ENCODE peak calls at places on chromosomes 4 and X, in four cellular contexts. Y, X, G and O are unnamed samples. For H3K36me3, the result is how much of the 10 kb centered on the place peaks cover.

GRCh38 chr4:147453561-147454141 is 27.2 kb upstream of the EDNRA start:
- DNase-seq in Y (no peak), X (no peak), G (no peak), O (no peak)

GRCh38 chrX:14496674-14497073 is 32.7 kb upstream of the GLRA2 start:
- DNase-seq in Y (no peak), X (no peak), G (no peak), O (no peak)

GRCh38 chr4:154872198-154872597 is 91.1 kb downstream of the RBM46 start:
- DNase-seq in Y (no peak), X (no peak), G (no peak), O (no peak)

GRCh38 chrX:150730719-150731118 is 37.5 kb downstream of the MTMR1 start:
- DNase-seq in Y (no peak), X (no peak), G (no peak), O (no peak)

GRCh38 chrX:50615570-50616158 is 145.0 kb upstream of the DGKK start:
- DNase-seq in Y (no peak), X (no peak), G (no peak), O (no peak)

GRCh38 chrX:35842657-35843056 is 44.5 kb downstream of the MAGEB16 start:
- DNase-seq in Y (no peak), X (no peak), G (no peak), O (no peak)

GRCh38 chr4:187903700-187904099 is 91.9 kb upstream of the ZFP42 start:
- DNase-seq in Y (no peak), X (no peak), G (no peak), O (no peak)

GRCh38 chr4:8477095-8477635 is 36.6 kb downstream of the TRMT44 start:
- DNase-seq in Y (no peak), X (no peak), G (no peak), O (no peak)

GRCh38 chr4:87078987-87079469 is 141.4 kb downstream of the KLHL8 start:
- DNase-seq in Y (peak), X (peak), G (no peak), O (no peak)

GRCh38 chrX:119477812-119478232 is 9.6 kb downstream of the SLC25A5 start:
- DNase-seq in Y (peak), X (peak), G (no peak), O (no peak)

GRCh38 chr4:119696963-119697362 is 68.4 kb upstream of the PDE5A start:
- DNase-seq in Y (no peak), X (no peak), G (no peak), O (no peak)

GRCh38 chrX:34585561-34585960 is 71.5 kb downstream of the TMEM47 start:
- DNase-seq in Y (no peak), X (no peak), G (no peak), O (no peak)

GRCh38 chr4:54473077-54473545 is 184.6 kb upstream of the KIT start:
- DNase-seq in Y (no peak), X (no peak), G (no peak), O (no peak)

GRCh38 chr4:35500812-35501211 is 743.5 kb downstream of the ARAP2 start:
- DNase-seq in Y (no peak), X (no peak), G (no peak), O (no peak)

GRCh38 chrX:41110801-41111625 is 25.8 kb downstream of the USP9X start:
- DNase-seq in Y (no peak), X (no peak), G (no peak), O (no peak)

GRCh38 chr4:42454755-42455154 is 57.5 kb downstream of the SHISA3 start:
- DNase-seq in Y (no peak), X (no peak), G (no peak), O (no peak)

GRCh38 chrX:119935215-119935893 is 8.2 kb downstream of the NKAP start:
- DNase-seq in Y (no peak), X (no peak), G (no peak), O (no peak)

GRCh38 chr4:55468724-55469123 is 73.0 kb downstream of the TMEM165 start:
- DNase-seq in Y (no peak), X (no peak), G (no peak), O (no peak)

GRCh38 chrX:106780664-106781377 is 21.7 kb upstream of the TBC1D8B start:
- DNase-seq in Y (no peak), X (no peak), G (no peak), O (no peak)

GRCh38 chr4:185515248-185515647 is 20.1 kb downstream of the PDLIM3 start:
- DNase-seq in Y (no peak), X (no peak), G (no peak), O (no peak)

GRCh38 chr4:140756292-140757219 is at the start of gene TBC1D9:
- DNase-seq in Y (peak), X (peak), G (peak), O (peak)

GRCh38 chrX:129661369-129661768 is 6.6 kb upstream of the APLN start:
- DNase-seq in Y (no peak), X (no peak), G (no peak), O (no peak)

GRCh38 chrX:95290455-95290854 is 1394.2 kb upstream of the DIAPH2 start:
- DNase-seq in Y (no peak), X (no peak), G (no peak), O (no peak)

GRCh38 chr4:109730294-109731051 is 603 bp upstream of the PLA2G12A start:
- DNase-seq in Y (peak), X (peak), G (peak), O (peak)

GRCh38 chr4:109977854-109978501 is 65.3 kb downstream of the EGF start:
- DNase-seq in Y (peak), X (no peak), G (no peak), O (no peak)

GRCh38 chr4:25350561-25350960 is 26.5 kb upstream of the ANAPC4 start:
- DNase-seq in Y (no peak), X (no peak), G (no peak), O (no peak)

GRCh38 chr4:53309321-53310020 is 56.4 kb downstream of the SCFD2 start:
- DNase-seq in Y (no peak), X (no peak), G (no peak), O (no peak)

GRCh38 chrX:139882299-139882698 is 50.6 kb downstream of the ATP11C start:
- DNase-seq in Y (no peak), X (no peak), G (no peak), O (no peak)

GRCh38 chrX:40068048-40068447 is 29.7 kb downstream of the BCOR start:
- DNase-seq in Y (no peak), X (no peak), G (no peak), O (no peak)

GRCh38 chrX:140492360-140492994 is 12.4 kb downstream of the SOX3 start:
- DNase-seq in Y (no peak), X (no peak), G (no peak), O (no peak)

GRCh38 chrX:130020661-130021324 is 38.4 kb downstream of the BCORL1 start:
- DNase-seq in Y (no peak), X (no peak), G (no peak), O (no peak)

GRCh38 chrX:108186811-108187210 is 95.2 kb downstream of the ATG4A start:
- DNase-seq in Y (no peak), X (no peak), G (no peak), O (no peak)
- H3K27ac ChIP-seq in Y (no peak), X (no peak), G (no peak), O (no peak)

GRCh38 chr4:57044279-57044678 is 65.6 kb downstream of the POLR2B start:
- DNase-seq in Y (no peak), X (no peak), G (no peak), O (no peak)
- H3K4me3 ChIP-seq in Y (no peak), X (no peak), G (no peak), O (no peak)

DNA sequence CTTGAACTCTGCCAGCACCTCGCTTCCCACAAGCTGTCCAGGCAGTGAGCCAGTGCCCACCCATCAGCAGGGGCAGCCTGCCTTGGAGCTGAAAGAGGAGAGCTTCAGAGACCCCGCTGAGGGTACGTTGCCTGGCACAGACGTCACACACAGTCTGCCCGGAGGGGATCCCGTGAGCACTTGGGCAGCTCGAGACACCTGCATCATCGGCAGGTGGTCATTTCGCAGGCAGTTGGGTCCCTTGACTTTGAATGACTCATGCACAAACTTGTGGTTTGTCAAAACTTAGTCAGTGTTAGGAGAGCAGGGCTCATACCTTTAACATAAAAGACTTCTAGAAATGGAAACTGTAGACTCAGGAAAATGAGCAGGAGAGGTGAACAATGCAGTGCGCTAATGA is 9.9 kb downstream of the TACC3 start:
- DNase-seq in Y (no peak), X (no peak), G (no peak), O (no peak)
- H3K36me3 ChIP-seq in Y (under half), X (under half), G (half or more), O (under half)

DNA sequence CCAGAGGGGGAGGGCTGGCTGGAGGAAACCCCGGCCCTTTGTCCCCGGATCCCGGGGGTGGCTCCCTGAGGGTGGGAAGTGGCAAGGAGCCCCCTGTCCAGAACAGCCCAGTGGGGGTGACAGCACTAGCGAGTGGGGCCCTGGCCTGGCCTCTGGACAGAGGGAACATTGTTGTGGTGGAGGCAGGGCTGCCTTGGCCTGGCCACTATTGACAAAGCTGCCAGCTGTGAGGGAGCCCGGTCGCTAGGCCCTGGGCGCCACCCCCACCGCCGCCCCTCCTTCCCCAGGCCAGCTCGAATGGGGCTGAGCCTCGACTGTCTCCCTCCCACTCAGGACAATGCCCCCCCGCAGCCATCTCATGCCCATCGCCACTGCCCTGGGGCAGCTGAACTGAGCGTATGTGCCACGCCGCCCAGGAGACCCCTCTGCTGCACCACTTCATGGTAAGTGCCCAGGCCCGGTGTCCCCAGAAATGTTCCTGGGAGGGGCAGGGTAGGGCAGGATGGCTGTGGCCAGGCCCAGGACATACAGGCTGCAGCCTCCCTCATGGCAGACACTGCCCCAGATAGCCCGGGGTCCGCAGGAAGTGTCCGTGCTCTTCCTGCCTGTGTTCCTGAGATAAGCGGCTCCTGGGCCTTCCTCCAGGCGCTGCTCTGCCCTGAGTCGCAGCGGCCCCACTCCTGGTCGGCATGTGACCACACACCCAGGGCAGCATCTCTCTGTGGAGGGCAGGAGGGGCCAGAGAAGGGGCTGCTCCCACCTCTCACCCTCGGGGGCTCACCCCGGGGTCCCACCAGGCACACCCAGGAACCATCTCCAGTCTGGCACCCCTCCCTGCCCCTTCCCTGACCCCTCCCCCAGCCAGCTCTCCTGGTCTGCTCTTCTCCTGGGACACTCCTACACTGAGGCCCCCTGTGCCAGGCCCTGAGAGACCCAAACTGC is 1.4 kb downstream of the PLXNB3 start:
- DNase-seq in Y (peak), X (no peak), G (no peak), O (peak)
- H3K27ac ChIP-seq in Y (peak), X (peak), G (no peak), O (no peak)

GRCh38 chr4:164956766-164957643 is 20.5 kb downstream of the TRIM61 start:
- DNase-seq in Y (peak), X (peak), G (peak), O (peak)

GRCh38 chr4:164955107-164955805 is 22.2 kb downstream of the TRIM61 start:
- DNase-seq in Y (no peak), X (no peak), G (no peak), O (no peak)

DNA sequence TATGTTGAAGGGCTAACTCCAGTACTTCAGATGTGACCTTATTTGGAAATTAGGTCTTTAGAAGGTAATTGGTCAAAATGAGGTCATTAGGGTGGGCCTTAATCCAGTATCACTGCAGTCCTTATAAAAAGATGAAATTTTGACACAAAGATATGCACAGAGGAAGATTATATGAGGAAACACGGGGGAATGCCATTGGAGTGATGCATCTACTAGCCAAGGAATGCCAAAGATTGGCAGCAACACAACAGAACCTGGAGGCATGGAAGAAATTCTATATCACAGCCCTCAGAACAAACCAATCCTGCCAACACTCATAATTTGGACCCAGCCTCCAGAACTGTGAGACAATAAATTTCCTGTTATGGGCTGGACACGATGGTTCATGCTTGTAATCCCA is 17.6 kb downstream of the TRIM61 start:
- DNase-seq in Y (no peak), X (no peak), G (no peak), O (no peak)
- H3K4me3 ChIP-seq in Y (no peak), X (no peak), G (no peak), O (no peak)

GRCh38 chrX:77962068-77962902 is 7.2 kb downstream of the PGAM4 start:
- DNase-seq in Y (no peak), X (no peak), G (no peak), O (no peak)
- H3K36me3 ChIP-seq in Y (under half), X (under half), G (under half), O (under half)

GRCh38 chr4:145186719-145187118 is 6.3 kb upstream of the OTUD4 start:
- DNase-seq in Y (no peak), X (no peak), G (no peak), O (no peak)

GRCh38 chr4:145195167-145195952 is 15.0 kb upstream of the OTUD4 start:
- DNase-seq in Y (no peak), X (no peak), G (no peak), O (no peak)

GRCh38 chr4:145189981-145190380 is 9.6 kb upstream of the OTUD4 start:
- DNase-seq in Y (no peak), X (no peak), G (no peak), O (no peak)
- H3K27ac ChIP-seq in Y (no peak), X (no peak), G (no peak), O (no peak)

GRCh38 chr4:2792396-2792710 is 532 bp upstream of the SH3BP2 start:
- DNase-seq in Y (no peak), X (no peak), G (no peak), O (no peak)
- H3K4me3 ChIP-seq in Y (no peak), X (peak), G (no peak), O (no peak)

GRCh38 chr4:2699534-2699933 is 56.6 kb downstream of the TNIP2 start:
- DNase-seq in Y (no peak), X (no peak), G (no peak), O (no peak)
- H3K36me3 ChIP-seq in Y (half or more), X (half or more), G (half or more), O (under half)